ENCODE peak calls at places on chromosome 11, in six cellular contexts. E is stimulated activated CD4-positive, alpha-beta T cell treated with anti-CD3 and anti-CD28 coated beads, Interleukin-1b, Interleukin-23, amount 100 ng/mL, for 48 hours; I is EL; O is HS-27A; V is CD4-positive, alpha-beta T cell; Q is aorta. S is an unnamed sample.

GRCh38 chr11:120390585-120390922 is 54.3 kb downstream of the ARHGEF12 start:
- DNase-seq in E (no peak), I (no peak), O (no peak), V (no peak), Q (no peak), S (no peak)

GRCh38 chr11:134474070-134474860 is 62.2 kb upstream of the B3GAT1 start:
- DNase-seq in E (no peak), I (no peak), O (no peak), V (no peak), Q (no peak), S (no peak)

GRCh38 chr11:122910775-122911174 is 28.2 kb downstream of the JHY start:
- DNase-seq in E (no peak), I (no peak), O (no peak), V (no peak), Q (no peak), S (peak)

GRCh38 chr11:130783322-130783721 is 133.0 kb downstream of the SNX19 start:
- DNase-seq in E (no peak), I (no peak), O (no peak), V (no peak), Q (no peak), S (no peak)

GRCh38 chr11:62146476-62147200 is 22.8 kb downstream of the INCENP start:
- DNase-seq in E (no peak), I (no peak), O (no peak), V (no peak), Q (peak), S (no peak)

GRCh38 chr11:15107730-15108515 is 6.8 kb upstream of the INSC start:
- DNase-seq in E (no peak), I (peak), O (no peak), V (no peak), Q (no peak), S (no peak)

GRCh38 chr11:128501576-128502549 is 85.5 kb downstream of the ETS1 start:
- DNase-seq in E (no peak), I (peak), O (no peak), V (no peak), Q (peak), S (no peak)

GRCh38 chr11:83051760-83052671 is 19.7 kb downstream of the RAB30 start:
- DNase-seq in E (no peak), I (peak), O (peak), V (no peak), Q (no peak), S (no peak)

GRCh38 chr11:16512163-16512562 is 155.8 kb upstream of the SOX6 start:
- DNase-seq in E (no peak), I (no peak), O (no peak), V (no peak), Q (no peak), S (no peak)

GRCh38 chr11:122791411-122791810 is 46.9 kb upstream of the CRTAM start:
- DNase-seq in E (no peak), I (peak), O (no peak), V (no peak), Q (no peak), S (no peak)

GRCh38 chr11:130223291-130223971 is 63.8 kb downstream of the ST14 start:
- DNase-seq in E (no peak), I (no peak), O (no peak), V (no peak), Q (no peak), S (no peak)

GRCh38 chr11:8309862-8310261 is 46.2 kb upstream of the LMO1 start:
- DNase-seq in E (no peak), I (no peak), O (no peak), V (no peak), Q (no peak), S (no peak)

GRCh38 chr11:31645747-31646146 is 136.2 kb downstream of the ELP4 start:
- DNase-seq in E (no peak), I (peak), O (peak), V (no peak), Q (no peak), S (peak)

GRCh38 chr11:69207165-69207889 is 51.6 kb downstream of the SMIM38 start:
- DNase-seq in E (no peak), I (no peak), O (no peak), V (no peak), Q (no peak), S (no peak)

GRCh38 chr11:12893787-12894672 is 115.1 kb upstream of the RASSF10 start:
- DNase-seq in E (peak), I (peak), O (peak), V (peak), Q (peak), S (peak)

GRCh38 chr11:27355575-27356104 is 7.4 kb downstream of the CCDC34 start:
- DNase-seq in E (no peak), I (no peak), O (no peak), V (no peak), Q (no peak), S (no peak)

GRCh38 chr11:69530278-69531070 is 49.0 kb downstream of the LINC01488 start:
- DNase-seq in E (no peak), I (no peak), O (no peak), V (no peak), Q (no peak), S (no peak)

GRCh38 chr11:67048515-67048914 is 8.1 kb upstream of the RHOD start:
- DNase-seq in E (no peak), I (no peak), O (no peak), V (no peak), Q (no peak), S (no peak)

GRCh38 chr11:44539971-44540370 is 25.5 kb upstream of the CD82 start:
- DNase-seq in E (no peak), I (no peak), O (no peak), V (no peak), Q (no peak), S (no peak)

GRCh38 chr11:72333657-72334056 is 89.7 kb upstream of the PHOX2A start:
- DNase-seq in E (peak), I (no peak), O (no peak), V (peak), Q (peak), S (no peak)

GRCh38 chr11:17703951-17704350 is 15.4 kb upstream of the MYOD1 start:
- DNase-seq in E (no peak), I (peak), O (no peak), V (no peak), Q (no peak), S (peak)

GRCh38 chr11:6402061-6402470 is 11.8 kb downstream of the SMPD1 start:
- DNase-seq in E (peak), I (no peak), O (no peak), V (no peak), Q (no peak), S (no peak)

GRCh38 chr11:14320020-14320419 is 39.0 kb downstream of the RRAS2 start:
- DNase-seq in E (no peak), I (peak), O (no peak), V (no peak), Q (no peak), S (peak)

GRCh38 chr11:110251837-110252236 is 44.6 kb downstream of the RDX start:
- DNase-seq in E (no peak), I (peak), O (peak), V (no peak), Q (no peak), S (peak)

GRCh38 chr11:103537904-103538502 is 428.8 kb downstream of the DYNC2H1 start:
- DNase-seq in E (no peak), I (peak), O (no peak), V (no peak), Q (no peak), S (peak)

GRCh38 chr11:72676874-72677341 is 2.7 kb upstream of the PDE2A start:
- DNase-seq in E (peak), I (peak), O (no peak), V (peak), Q (peak), S (peak)

GRCh38 chr11:2775083-2775625 is 75.4 kb upstream of the KCNQ1OT1 start:
- DNase-seq in E (peak), I (no peak), O (no peak), V (no peak), Q (no peak), S (no peak)

GRCh38 chr11:118114266-118114665 is 27.5 kb upstream of the SMIM35 start:
- DNase-seq in E (no peak), I (no peak), O (no peak), V (no peak), Q (no peak), S (no peak)

GRCh38 chr11:125262825-125263218 is 98.3 kb downstream of the PKNOX2 start:
- DNase-seq in E (no peak), I (no peak), O (no peak), V (no peak), Q (peak), S (no peak)

GRCh38 chr11:2803186-2804057 is 82.2 kb downstream of the CDKN1C start:
- DNase-seq in E (peak), I (no peak), O (no peak), V (peak), Q (peak), S (no peak)

GRCh38 chr11:46210133-46210636 is 67.3 kb upstream of the CREB3L1 start:
- DNase-seq in E (no peak), I (peak), O (peak), V (no peak), Q (no peak), S (peak)

GRCh38 chr11:126601550-126602215 is 246.2 kb downstream of the ST3GAL4 start:
- DNase-seq in E (no peak), I (no peak), O (no peak), V (no peak), Q (no peak), S (peak)

GRCh38 chr11:100328626-100329340 is 358.3 kb upstream of the ARHGAP42 start:
- DNase-seq in E (no peak), I (peak), O (peak), V (no peak), Q (no peak), S (no peak)

GRCh38 chr11:61963282-61964057 is 4.0 kb downstream of the FTH1 start:
- DNase-seq in E (no peak), I (peak), O (no peak), V (no peak), Q (peak), S (no peak)

GRCh38 chr11:125945011-125945796 is 640 bp upstream of the VSIG10L2 start:
- DNase-seq in E (no peak), I (no peak), O (no peak), V (no peak), Q (no peak), S (no peak)

GRCh38 chr11:71281901-71282300 is 29.5 kb upstream of the SHANK2 start:
- DNase-seq in E (no peak), I (no peak), O (no peak), V (no peak), Q (no peak), S (no peak)

GRCh38 chr11:43923327-43924111 is 18.9 kb upstream of the C11orf96 start:
- DNase-seq in E (no peak), I (peak), O (no peak), V (no peak), Q (peak), S (no peak)

GRCh38 chr11:43518407-43519165 is 159.9 kb downstream of the TTC17 start:
- DNase-seq in E (no peak), I (no peak), O (no peak), V (no peak), Q (no peak), S (no peak)

S was measured in COLO829.